ENCODE peak calls at places on chromosomes 3 and 15, in eight cellular contexts. V is CD4-positive, alpha-beta T cell; Y is endodermal cell; C is thoracic aorta; D is HCT116; T is upper lobe of right lung; K is substantia nigra; P is ovary. N is an unnamed sample.

GRCh38 chr3:29525254-29525881 is 244.5 kb downstream of the RBMS3 start:
- DNase-seq in V (no peak), Y (no peak), C (peak), D (no peak), T (no peak), K (no peak), P (peak), N (no peak)

GRCh38 chr15:40930430-40931299 is 1.5 kb downstream of the DLL4 start:
- DNase-seq in V (no peak), Y (peak), C (no peak), D (peak), T (peak), K (no peak), P (peak), N (peak)

GRCh38 chr15:100570282-100570681 is 31.7 kb downstream of the LINS1 start:
- DNase-seq in V (no peak), Y (no peak), C (no peak), D (no peak), T (no peak), K (no peak), P (no peak), N (no peak)

GRCh38 chr3:186644683-186645082 is 4.5 kb downstream of the FETUB start:
- DNase-seq in V (no peak), Y (no peak), C (no peak), D (no peak), T (no peak), K (no peak), P (no peak), N (no peak)

GRCh38 chr15:76193934-76194333 is 117.3 kb downstream of the ETFA start:
- DNase-seq in V (no peak), Y (no peak), C (no peak), D (no peak), T (no peak), K (no peak), P (no peak), N (no peak)

GRCh38 chr3:125141596-125142417 is 70.7 kb downstream of the SLC12A8 start:
- DNase-seq in V (peak), Y (peak), C (no peak), D (no peak), T (peak), K (no peak), P (peak), N (peak)

GRCh38 chr15:40925495-40925862 is 3.7 kb upstream of the DLL4 start:
- DNase-seq in V (no peak), Y (no peak), C (no peak), D (no peak), T (no peak), K (no peak), P (no peak), N (no peak)

GRCh38 chr3:175211481-175211880 is 352.3 kb downstream of the NAALADL2 start:
- DNase-seq in V (no peak), Y (no peak), C (no peak), D (no peak), T (no peak), K (no peak), P (no peak), N (no peak)

GRCh38 chr3:124837730-124838186 is 49.4 kb downstream of the ITGB5 start:
- DNase-seq in V (no peak), Y (peak), C (no peak), D (peak), T (no peak), K (no peak), P (no peak), N (no peak)

GRCh38 chr3:101732240-101732641 is 7.8 kb downstream of the CEP97 start:
- DNase-seq in V (no peak), Y (no peak), C (no peak), D (no peak), T (no peak), K (no peak), P (no peak), N (peak)

GRCh38 chr3:184176377-184177330 is 2.0 kb downstream of the AP2M1 start:
- DNase-seq in V (no peak), Y (peak), C (peak), D (peak), T (peak), K (peak), P (peak), N (peak)

GRCh38 chr15:23642413-23643044 is 5.1 kb downstream of the MAGEL2 start:
- DNase-seq in V (peak), Y (peak), C (no peak), D (peak), T (peak), K (no peak), P (peak), N (peak)

GRCh38 chr3:135097276-135097946 is 302.4 kb downstream of the EPHB1 start:
- DNase-seq in V (no peak), Y (peak), C (no peak), D (no peak), T (no peak), K (no peak), P (no peak), N (no peak)

GRCh38 chr15:91884604-91885003 is 31.1 kb downstream of the SLCO3A1 start:
- DNase-seq in V (no peak), Y (no peak), C (no peak), D (no peak), T (no peak), K (no peak), P (no peak), N (no peak)

GRCh38 chr3:100159564-100160153 is 45.4 kb upstream of the FILIP1L start:
- DNase-seq in V (no peak), Y (no peak), C (no peak), D (no peak), T (no peak), K (no peak), P (no peak), N (no peak)

GRCh38 chr3:184259878-184260570 is 1.3 kb downstream of the CAMK2N2 start:
- DNase-seq in V (no peak), Y (peak), C (no peak), D (no peak), T (no peak), K (no peak), P (peak), N (peak)

GRCh38 chr3:138068579-138069174 is 46.7 kb downstream of the DZIP1L start:
- DNase-seq in V (peak), Y (peak), C (peak), D (peak), T (peak), K (peak), P (peak), N (peak)

GRCh38 chr3:168248383-168249047 is 152.8 kb upstream of the GOLIM4 start:
- DNase-seq in V (no peak), Y (peak), C (no peak), D (no peak), T (peak), K (no peak), P (no peak), N (no peak)

GRCh38 chr3:82179291-82179690 is 417.8 kb upstream of the GBE1 start:
- DNase-seq in V (no peak), Y (no peak), C (no peak), D (no peak), T (no peak), K (no peak), P (peak), N (no peak)

GRCh38 chr3:127774647-127775046 is 47.7 kb downstream of the MGLL start:
- DNase-seq in V (no peak), Y (no peak), C (no peak), D (no peak), T (no peak), K (no peak), P (no peak), N (no peak)

GRCh38 chr3:169668081-169668956 is 4.8 kb upstream of the MECOM start:
- DNase-seq in V (no peak), Y (peak), C (no peak), D (no peak), T (peak), K (no peak), P (no peak), N (no peak)

GRCh38 chr15:84752700-84753099 is 4.3 kb downstream of the ZNF592 start:
- DNase-seq in V (no peak), Y (no peak), C (no peak), D (no peak), T (no peak), K (no peak), P (no peak), N (no peak)

GRCh38 chr15:72222433-72222832 is 8.6 kb downstream of the PKM start:
- DNase-seq in V (no peak), Y (no peak), C (peak), D (no peak), T (no peak), K (no peak), P (no peak), N (peak)

GRCh38 chr3:183381179-183381578 is 47.2 kb downstream of the MCF2L2 start:
- DNase-seq in V (no peak), Y (no peak), C (no peak), D (no peak), T (no peak), K (no peak), P (no peak), N (no peak)

GRCh38 chr3:135975536-135975935 is 10.0 kb downstream of the PPP2R3A start:
- DNase-seq in V (no peak), Y (no peak), C (no peak), D (no peak), T (no peak), K (no peak), P (no peak), N (no peak)

GRCh38 chr15:64022571-64022970 is 23.7 kb downstream of the DAPK2 start:
- DNase-seq in V (no peak), Y (no peak), C (no peak), D (no peak), T (no peak), K (no peak), P (no peak), N (no peak)

GRCh38 chr3:10015476-10015904 is 10.7 kb upstream of the FANCD2 start:
- DNase-seq in V (no peak), Y (no peak), C (peak), D (no peak), T (peak), K (no peak), P (peak), N (peak)

GRCh38 chr15:86595741-86596140 is 516.1 kb downstream of the AGBL1 start:
- DNase-seq in V (no peak), Y (no peak), C (no peak), D (no peak), T (no peak), K (no peak), P (no peak), N (no peak)

GRCh38 chr3:85605066-85605465 is 646.3 kb downstream of the CADM2 start:
- DNase-seq in V (no peak), Y (no peak), C (no peak), D (no peak), T (no peak), K (no peak), P (no peak), N (no peak)

GRCh38 chr3:155891341-155891740 is 20.9 kb downstream of the GMPS start:
- DNase-seq in V (no peak), Y (no peak), C (no peak), D (no peak), T (no peak), K (no peak), P (no peak), N (no peak)

GRCh38 chr15:62566248-62566647 is 401.2 kb upstream of the C2CD4B start:
- DNase-seq in V (no peak), Y (no peak), C (no peak), D (no peak), T (no peak), K (no peak), P (no peak), N (no peak)

GRCh38 chr3:14633819-14634424 is 17.6 kb upstream of the CCDC174 start:
- DNase-seq in V (peak), Y (peak), C (no peak), D (peak), T (peak), K (no peak), P (peak), N (no peak)

GRCh38 chr15:29669823-29670222 is 152.4 kb downstream of the TJP1 start:
- DNase-seq in V (no peak), Y (no peak), C (no peak), D (no peak), T (no peak), K (no peak), P (no peak), N (no peak)

GRCh38 chr3:108500728-108501127 is 9.7 kb downstream of the MYH15 start:
- DNase-seq in V (no peak), Y (no peak), C (no peak), D (no peak), T (no peak), K (no peak), P (no peak), N (no peak)

GRCh38 chr3:195259564-195260285 is 11.2 kb downstream of the XXYLT1 start:
- DNase-seq in V (peak), Y (peak), C (peak), D (peak), T (peak), K (peak), P (peak), N (peak)

GRCh38 chr3:195261925-195262324 is 9.0 kb downstream of the XXYLT1 start:
- DNase-seq in V (no peak), Y (no peak), C (no peak), D (no peak), T (no peak), K (no peak), P (no peak), N (no peak)

GRCh38 chr3:195259146-195259563 is 11.8 kb downstream of the XXYLT1 start:
- DNase-seq in V (no peak), Y (peak), C (no peak), D (no peak), T (no peak), K (no peak), P (no peak), N (no peak)

GRCh38 chr3:195258449-195259145 is 12.4 kb downstream of the XXYLT1 start:
- DNase-seq in V (no peak), Y (peak), C (no peak), D (no peak), T (peak), K (no peak), P (peak), N (no peak)

GRCh38 chr3:195260286-195260905 is 10.6 kb downstream of the XXYLT1 start:
- DNase-seq in V (no peak), Y (peak), C (no peak), D (no peak), T (no peak), K (no peak), P (peak), N (no peak)
- H3K27ac ChIP-seq in V (no peak), Y (no peak), C (no peak), D (peak), T (peak), K (peak), P (no peak), N (peak)

GRCh38 chr3:52176951-52177700 is 20.8 kb upstream of the ALAS1 start:
- DNase-seq in V (no peak), Y (no peak), C (no peak), D (no peak), T (peak), K (no peak), P (no peak), N (no peak)
- H3K27ac ChIP-seq in V (no peak), Y (no peak), C (no peak), D (no peak), T (no peak), K (no peak), P (no peak), N (no peak)

DNA sequence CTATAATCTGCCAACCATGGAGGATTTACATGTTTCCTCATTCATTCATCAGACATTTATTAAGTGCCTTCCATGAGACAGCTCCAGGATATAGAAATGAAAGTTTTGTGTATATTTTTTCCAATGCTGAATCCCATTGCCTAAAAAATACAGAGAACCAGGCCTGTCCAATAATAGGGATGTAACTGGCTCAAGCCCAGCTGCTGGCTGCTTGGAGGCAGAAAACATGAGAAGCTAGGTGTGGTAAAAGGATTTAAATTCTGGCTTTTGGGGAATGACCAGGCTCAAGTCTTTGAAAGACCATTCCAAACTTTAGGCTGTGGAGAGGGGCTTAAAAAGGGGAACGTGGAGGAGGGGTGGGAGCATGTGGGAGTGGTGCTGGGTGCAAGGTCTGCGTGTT is 41.5 kb downstream of the RARB start:
- DNase-seq in V (no peak), Y (no peak), C (no peak), D (no peak), T (no peak), K (no peak), P (peak), N (no peak)
- H3K27ac ChIP-seq in V (no peak), Y (no peak), C (peak), D (no peak), T (peak), K (no peak), P (no peak), N (no peak)

GRCh38 chr15:33135355-33135781 is 59.1 kb downstream of the FMN1 start:
- DNase-seq in V (no peak), Y (no peak), C (no peak), D (no peak), T (no peak), K (no peak), P (no peak), N (peak)
- H3K27ac ChIP-seq in V (no peak), Y (no peak), C (no peak), D (no peak), T (no peak), K (peak), P (no peak), N (peak)

GRCh38 chr3:122003112-122003511 is 18.9 kb downstream of the ILDR1 start:
- DNase-seq in V (no peak), Y (no peak), C (no peak), D (no peak), T (no peak), K (no peak), P (no peak), N (no peak)
- H3K27ac ChIP-seq in V (no peak), Y (no peak), C (no peak), D (no peak), T (no peak), K (no peak), P (no peak), N (no peak)

DNA sequence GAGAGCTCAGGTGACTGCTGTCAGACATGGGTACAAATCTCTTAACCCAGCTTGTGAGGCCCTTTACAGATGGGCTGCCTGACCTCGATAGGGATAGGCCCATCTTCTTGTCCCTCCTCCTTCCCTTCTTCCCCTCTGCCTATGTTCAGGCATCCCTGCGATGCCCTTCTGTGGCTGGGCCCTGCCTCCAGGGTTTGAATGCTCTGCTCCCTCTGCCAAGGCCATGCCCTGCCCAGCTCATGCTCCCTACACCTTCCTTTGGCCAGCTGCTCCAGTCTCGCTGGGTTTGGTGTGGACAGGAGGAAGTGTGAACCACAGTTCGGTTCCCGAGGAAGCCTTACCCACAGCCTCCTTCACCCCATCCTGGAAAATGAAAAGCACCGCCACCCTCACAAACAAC is 4.3 kb downstream of the FYCO1 start:
- DNase-seq in V (no peak), Y (no peak), C (no peak), D (no peak), T (no peak), K (no peak), P (no peak), N (no peak)
- H3K27ac ChIP-seq in V (no peak), Y (no peak), C (peak), D (no peak), T (no peak), K (no peak), P (no peak), N (no peak)

DNA sequence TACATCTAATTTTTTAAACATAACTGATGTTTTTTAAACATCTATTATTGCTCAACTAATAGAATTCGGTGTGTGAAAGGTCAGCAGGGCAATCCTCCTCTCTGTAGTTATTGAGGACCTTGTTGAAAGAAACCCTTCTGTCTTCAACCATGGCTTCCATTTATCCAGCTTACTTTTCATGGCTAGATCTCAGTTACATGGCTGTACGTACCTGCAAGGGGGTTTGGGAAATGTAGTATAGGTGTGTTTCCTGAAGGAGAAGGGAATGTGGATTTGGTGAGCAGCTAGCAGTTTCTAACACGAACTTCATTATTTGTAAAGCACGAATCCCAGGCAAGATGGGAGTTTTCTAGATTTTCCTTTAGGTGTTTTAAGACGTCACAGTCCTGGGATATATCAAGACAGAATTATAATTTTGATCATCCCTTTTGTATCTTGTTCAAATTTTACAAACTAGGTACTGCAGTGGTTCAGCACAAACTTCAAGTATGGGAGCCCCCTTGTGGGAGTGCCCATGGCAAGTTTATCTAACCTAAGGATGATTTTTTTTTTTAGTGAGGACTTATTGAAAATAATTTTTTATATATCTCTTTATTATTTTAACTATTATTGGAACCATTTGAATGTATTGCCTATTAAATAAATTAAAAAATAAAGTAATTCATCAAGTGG is 41.6 kb downstream of the FBXL2 start:
- DNase-seq in V (no peak), Y (no peak), C (no peak), D (no peak), T (no peak), K (no peak), P (no peak), N (no peak)
- H3K27ac ChIP-seq in V (no peak), Y (no peak), C (no peak), D (no peak), T (no peak), K (no peak), P (no peak), N (no peak)

DNA sequence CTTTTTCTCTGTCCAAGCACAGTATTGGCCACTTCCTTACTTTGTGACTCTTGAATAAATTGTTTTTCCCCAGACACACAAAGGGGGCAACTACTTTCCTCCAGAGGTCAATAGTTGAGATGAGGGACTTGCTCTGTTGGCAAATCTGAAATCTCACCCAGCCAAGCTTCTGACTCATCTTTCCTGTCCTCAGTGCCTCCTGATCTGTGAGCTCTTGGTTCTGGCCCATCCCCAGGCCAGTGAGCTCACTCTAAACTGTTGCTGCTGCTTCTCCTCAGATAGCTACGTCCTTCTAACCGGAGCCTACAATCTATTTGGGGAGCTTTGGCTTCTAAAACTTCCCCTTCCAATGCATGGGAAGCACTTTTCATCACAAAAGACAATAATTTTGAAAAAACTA is 50.0 kb upstream of the NMD3 start:
- DNase-seq in V (no peak), Y (no peak), C (no peak), D (no peak), T (no peak), K (no peak), P (peak), N (no peak)
- H3K27ac ChIP-seq in V (no peak), Y (no peak), C (no peak), D (no peak), T (no peak), K (no peak), P (no peak), N (no peak)

N was measured in dorsolateral prefrontal cortex.